ENCODE peak calls at places on chromosomes 7 and 10, in ten cellular contexts. W, C, H, F, V, P, Z, R, A and M are unnamed samples.

GRCh38 chr7:153943428-153944370 is 108.5 kb upstream of the DPP6 start:
- DNase-seq in R (no peak), A (no peak), F (no peak), V (no peak), H (no peak), P (no peak), C (no peak), W (no peak), Z (no peak), M (no peak)

GRCh38 chr7:101941481-101942383 is 124.3 kb downstream of the CUX1 start:
- DNase-seq in F (peak), P (peak), H (no peak), R (no peak), Z (peak), A (peak), C (peak), V (no peak), W (peak), M (no peak)

GRCh38 chr7:121447191-121447920 is 51.2 kb upstream of the FAM3C start:
- DNase-seq in F (peak), P (no peak), W (peak), H (no peak), C (no peak), Z (peak), V (no peak), A (peak), R (no peak), M (peak)

GRCh38 chr7:127609297-127609696 is 8.6 kb downstream of the PAX4 start:
- DNase-seq in C (no peak), R (no peak), V (no peak), F (no peak), W (no peak), H (no peak), Z (no peak), P (no peak), A (no peak), M (no peak)

GRCh38 chr7:107693396-107693795 is 32.8 kb downstream of the SLC26A4 start:
- DNase-seq in Z (no peak), C (no peak), V (no peak), W (no peak), R (no peak), A (no peak), P (peak), F (no peak), H (no peak), M (no peak)

GRCh38 chr7:915291-916218 is 38.9 kb downstream of the ADAP1 start:
- DNase-seq in F (no peak), P (no peak), A (no peak), H (no peak), Z (no peak), V (no peak), C (no peak), R (no peak), W (no peak), M (no peak)

GRCh38 chr7:22948770-22949169 is 65.2 kb downstream of the HYCC1 start:
- DNase-seq in W (no peak), H (no peak), Z (no peak), P (no peak), C (no peak), A (no peak), V (no peak), R (no peak), F (no peak), M (no peak)

GRCh38 chr10:48536226-48536500 is 68.7 kb downstream of the ARHGAP22 start:
- DNase-seq in R (no peak), P (no peak), A (no peak), H (no peak), V (no peak), C (no peak), Z (no peak), W (no peak), F (no peak), M (peak)

GRCh38 chr7:130490287-130490686 is 1.6 kb upstream of the MEST start:
- DNase-seq in R (no peak), Z (no peak), V (no peak), W (no peak), A (no peak), H (no peak), P (no peak), F (no peak), C (no peak), M (no peak)

GRCh38 chr10:124282326-124282725 is 136.4 kb downstream of the OAT start:
- DNase-seq in R (no peak), P (no peak), H (no peak), C (no peak), W (no peak), Z (no peak), V (no peak), F (no peak), A (no peak), M (no peak)

GRCh38 chr7:131108212-131108980 is 219.3 kb upstream of the MKLN1 start:
- DNase-seq in A (no peak), W (no peak), H (no peak), V (no peak), P (no peak), F (no peak), C (peak), Z (no peak), R (no peak), M (no peak)

GRCh38 chr7:12436896-12437535 is 33.4 kb upstream of the VWDE start:
- DNase-seq in H (no peak), Z (peak), A (no peak), V (no peak), P (no peak), R (no peak), C (no peak), F (no peak), W (no peak), M (no peak)
- TF ChIP-seq CTCF in H (no peak), Z (no peak), A (no peak), V (no peak), P (no peak), R (no peak), C (no peak), F (no peak), W (no peak), M (no peak)

GRCh38 chr7:72435913-72436480 is 23.9 kb upstream of the CALN1 start:
- DNase-seq in W (no peak), R (no peak), V (no peak), C (no peak), Z (no peak), P (no peak), F (peak), A (no peak), H (no peak), M (no peak)

GRCh38 chr7:72437061-72437460 is 24.9 kb upstream of the CALN1 start:
- DNase-seq in P (no peak), V (no peak), Z (no peak), W (no peak), A (no peak), F (no peak), H (no peak), C (no peak), R (no peak), M (no peak)

GRCh38 chr7:72435366-72435765 is 23.2 kb upstream of the CALN1 start:
- DNase-seq in C (no peak), V (no peak), F (no peak), A (peak), Z (no peak), R (no peak), P (no peak), H (no peak), W (no peak), M (no peak)

GRCh38 chr7:72438491-72438890 is 26.4 kb upstream of the CALN1 start:
- DNase-seq in V (no peak), C (no peak), P (no peak), Z (no peak), R (no peak), H (no peak), W (no peak), F (no peak), A (no peak), M (no peak)

GRCh38 chr7:72437610-72438009 is 25.5 kb upstream of the CALN1 start:
- DNase-seq in V (no peak), C (no peak), H (no peak), P (no peak), F (no peak), R (no peak), W (no peak), A (no peak), Z (no peak), M (no peak)
- TF ChIP-seq POLR2A in V (no peak), C (no peak), H (no peak), P (no peak), F (no peak), R (no peak), W (no peak), A (no peak), Z (no peak), M (no peak)

GRCh38 chr7:117157121-117157870 is 165.6 kb downstream of the WNT2 start:
- DNase-seq in C (no peak), F (peak), W (peak), R (no peak), Z (peak), P (no peak), A (peak), H (peak), V (no peak), M (no peak)
- TF ChIP-seq CTCF in C (no peak), F (peak), W (no peak), R (no peak), Z (no peak), P (no peak), A (peak), H (no peak), V (no peak), M (no peak)

DNA sequence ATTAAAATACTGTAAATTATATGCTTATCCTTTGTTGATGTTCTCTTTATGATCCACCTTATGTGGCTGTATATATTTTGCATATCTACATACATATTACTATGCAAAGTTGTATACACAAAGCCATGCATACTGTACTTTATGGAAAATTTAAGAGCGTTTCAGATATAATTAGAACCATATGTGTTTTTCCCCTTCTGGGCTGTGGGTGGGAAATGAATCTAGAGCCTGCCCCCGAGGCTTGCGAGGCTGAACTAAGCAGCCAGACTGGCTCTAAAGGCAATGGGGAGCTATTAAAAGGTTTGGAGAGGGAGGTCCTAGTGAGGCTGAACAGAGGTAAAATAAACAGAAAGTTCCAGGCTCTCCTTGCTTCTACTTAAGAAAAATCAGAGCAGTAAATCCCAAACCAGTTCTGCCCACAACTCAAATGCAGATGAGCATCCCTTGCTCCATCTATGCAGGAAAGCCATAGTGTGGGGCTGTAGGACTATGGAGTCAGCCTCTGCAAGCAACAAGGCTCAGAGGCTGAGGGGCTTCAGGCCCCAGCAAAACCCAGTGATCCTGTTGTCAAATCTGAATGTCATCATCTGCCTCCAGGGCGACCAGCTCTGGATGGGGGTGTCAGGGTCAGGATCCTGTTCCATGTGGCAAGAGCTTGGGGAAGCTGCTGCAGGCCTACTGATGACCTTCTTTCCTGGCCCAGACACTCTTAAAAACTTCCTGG is 14.1 kb upstream of the DDIT4 start:
- DNase-seq in A (no peak), C (no peak), F (no peak), Z (no peak), V (no peak), W (no peak), R (no peak), H (no peak), P (peak), M (no peak)
- TF ChIP-seq POLR2A in A (no peak), C (no peak), F (no peak), Z (peak), V (no peak), W (peak), R (no peak), H (no peak), P (no peak), M (no peak)

DNA sequence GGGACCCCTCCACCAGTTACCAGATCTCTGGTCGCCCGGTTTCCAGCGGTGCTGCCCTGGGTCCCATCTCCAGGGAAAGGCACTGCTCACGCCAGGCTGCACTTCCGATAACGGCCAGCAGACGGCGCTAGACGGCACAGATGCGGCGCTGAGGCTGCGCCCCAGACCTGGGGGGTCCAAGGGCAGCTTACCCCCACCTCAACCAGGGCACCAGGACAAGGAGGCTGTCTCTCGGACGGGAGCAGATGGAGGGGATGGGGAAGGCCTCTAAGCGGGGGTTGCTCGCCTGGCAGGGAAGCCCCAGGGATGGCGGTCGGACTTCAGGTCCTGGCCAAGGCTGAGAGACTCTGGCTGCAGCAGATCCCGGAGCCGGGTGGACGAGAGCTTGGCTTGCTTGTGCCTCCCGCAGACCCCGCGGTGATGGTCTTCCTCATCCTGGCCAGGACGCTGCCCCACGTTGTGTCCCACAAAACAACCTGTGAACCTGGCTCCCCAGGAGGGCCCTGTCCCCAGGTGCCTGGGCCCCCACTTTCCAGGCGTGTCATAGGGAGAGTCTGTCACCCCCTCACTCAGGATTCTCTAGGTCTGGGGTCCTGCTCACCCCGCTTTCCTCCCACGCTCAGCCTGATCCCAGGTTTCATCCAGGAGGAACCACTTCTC is 23.9 kb upstream of the ZNF716 start:
- DNase-seq in Z (no peak), P (no peak), H (no peak), R (no peak), F (no peak), V (no peak), W (no peak), A (no peak), C (no peak), M (peak)
- TF ChIP-seq CTCF in Z (no peak), P (no peak), H (no peak), R (no peak), F (no peak), V (peak), W (no peak), A (peak), C (no peak), M (no peak)

GRCh38 chr10:92691042-92691590 is 1.4 kb downstream of the HHEX start:
- DNase-seq in W (no peak), P (no peak), F (no peak), A (peak), C (no peak), V (no peak), R (no peak), Z (peak), H (no peak), M (peak)

GRCh38 chr10:92690211-92691041 is 671 bp downstream of the HHEX start:
- DNase-seq in Z (peak), P (no peak), A (peak), F (peak), V (no peak), W (peak), R (no peak), C (peak), H (peak), M (peak)

GRCh38 chr10:92688573-92688926 is 1.2 kb upstream of the HHEX start:
- DNase-seq in C (no peak), A (no peak), Z (no peak), H (no peak), V (no peak), P (no peak), R (no peak), W (no peak), F (no peak), M (no peak)

GRCh38 chr10:92688927-92689662 is 660 bp upstream of the HHEX start:
- DNase-seq in Z (peak), P (peak), H (no peak), A (peak), R (no peak), W (peak), V (no peak), C (peak), F (no peak), M (no peak)

DNA sequence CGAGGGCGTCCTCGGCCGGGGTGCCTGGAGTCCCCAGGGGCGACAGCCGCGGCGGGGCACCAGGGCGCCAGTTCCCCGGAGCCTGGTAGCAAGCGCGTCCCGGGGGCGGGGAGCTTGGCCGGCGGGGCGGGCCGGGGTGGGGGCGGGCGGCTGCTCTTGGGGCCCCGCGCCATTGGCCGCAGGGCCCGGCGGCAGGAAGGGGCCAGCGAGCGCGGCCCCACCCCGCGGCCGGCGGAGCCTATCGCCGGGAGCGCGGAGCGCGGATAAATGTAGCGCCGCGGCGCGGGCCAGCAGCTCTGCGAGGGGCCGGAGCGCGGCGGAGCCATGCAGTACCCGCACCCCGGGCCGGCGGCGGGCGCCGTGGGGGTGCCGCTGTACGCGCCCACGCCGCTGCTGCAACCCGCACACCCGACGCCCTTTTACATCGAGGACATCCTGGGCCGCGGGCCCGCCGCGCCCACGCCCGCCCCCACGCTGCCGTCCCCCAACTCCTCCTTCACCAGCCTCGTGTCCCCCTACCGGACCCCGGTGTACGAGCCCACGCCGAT is at the start of gene HHEX:
- DNase-seq in Z (peak), P (peak), H (peak), A (peak), F (no peak), V (no peak), C (peak), R (no peak), W (no peak), M (peak)
- TF ChIP-seq POLR2A in Z (peak), P (peak), H (no peak), A (peak), F (peak), V (peak), C (no peak), R (peak), W (peak), M (no peak)

DNA sequence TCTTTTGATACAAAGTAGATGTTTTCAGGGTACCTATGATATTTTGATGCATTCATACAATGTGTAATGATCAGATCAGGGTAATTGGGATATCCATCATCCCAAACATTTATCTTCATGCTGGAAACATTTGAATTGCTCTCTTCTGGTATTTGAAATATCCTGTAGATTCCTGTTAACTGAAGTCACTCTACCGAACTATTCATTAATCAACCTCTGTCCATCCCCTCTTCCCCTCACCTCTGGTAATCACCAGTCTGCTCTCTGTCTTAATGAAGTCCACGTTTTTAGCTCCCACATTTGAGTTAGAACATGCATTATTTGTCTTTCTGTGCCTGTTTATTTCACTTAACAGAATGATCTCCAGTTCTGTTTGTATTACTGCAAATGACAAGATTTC is 11.3 kb downstream of the MTG1 start:
- DNase-seq in H (no peak), F (no peak), C (no peak), V (no peak), R (no peak), W (no peak), Z (no peak), A (no peak), P (no peak), M (no peak)
- TF ChIP-seq CTCF in H (no peak), F (no peak), C (no peak), V (no peak), R (no peak), W (no peak), Z (no peak), A (no peak), P (no peak), M (no peak)

GRCh38 chr10:13650961-13651360 is 64.2 kb downstream of the PRPF18 start:
- DNase-seq in W (no peak), A (no peak), R (no peak), C (no peak), Z (no peak), V (no peak), F (no peak), H (no peak), P (no peak), M (no peak)

GRCh38 chr10:13648425-13648824 is 61.7 kb downstream of the PRPF18 start:
- DNase-seq in F (no peak), W (no peak), C (no peak), H (no peak), Z (no peak), R (no peak), V (no peak), P (no peak), A (no peak), M (no peak)

GRCh38 chr10:13652860-13653259 is 66.1 kb downstream of the PRPF18 start:
- DNase-seq in H (no peak), P (no peak), F (no peak), V (no peak), W (no peak), A (no peak), Z (no peak), C (no peak), R (no peak), M (no peak)

GRCh38 chr10:13651969-13652720 is 65.4 kb downstream of the PRPF18 start:
- DNase-seq in A (no peak), P (no peak), Z (no peak), C (no peak), H (no peak), F (no peak), W (no peak), R (no peak), V (no peak), M (no peak)

GRCh38 chr10:13649844-13650520 is 63.2 kb downstream of the PRPF18 start:
- DNase-seq in P (no peak), A (no peak), W (no peak), C (no peak), Z (no peak), V (no peak), R (no peak), H (no peak), F (no peak), M (no peak)
- TF ChIP-seq POLR2A in P (no peak), A (no peak), W (no peak), C (no peak), Z (no peak), V (no peak), R (no peak), H (no peak), F (no peak), M (no peak)

GRCh38 chr10:73998623-73999622 is 1.0 kb downstream of the VCL start:
- DNase-seq in W (peak), C (peak), A (peak), P (peak), F (peak), H (peak), V (no peak), Z (peak), R (no peak), M (peak)
- TF ChIP-seq CTCF in W (peak), C (peak), A (peak), P (no peak), F (peak), H (peak), V (no peak), Z (no peak), R (no peak), M (no peak)

GRCh38 chr7:39978252-39978934 is 28.3 kb downstream of the CDK13 start:
- DNase-seq in R (no peak), W (no peak), A (no peak), Z (no peak), P (no peak), V (no peak), F (no peak), H (no peak), C (no peak), M (no peak)
- TF ChIP-seq POLR2A in R (no peak), W (no peak), A (no peak), Z (no peak), P (no peak), V (no peak), F (no peak), H (no peak), C (no peak), M (no peak)